ENCODE peak calls at places on chromosomes 16 and 17, in five cellular contexts. K is WTC11, T is GM12878, J is IMR-90, F is A549. C is an unnamed sample.

GRCh38 chr17:32912218-32912897 is 15.6 kb upstream of the TMEM98 start:
- DNase-seq in K (peak), T (no peak), J (peak), F (peak), C (no peak)

GRCh38 chr16:85661131-85662035 is 27.4 kb downstream of the GINS2 start:
- DNase-seq in K (no peak), T (no peak), J (no peak), F (no peak), C (no peak)

GRCh38 chr17:6070895-6071511 is 824 bp downstream of the WSCD1 start:
- DNase-seq in K (no peak), T (no peak), J (no peak), F (peak), C (peak)

GRCh38 chr17:48194097-48194550 is 86.6 kb downstream of the SNX11 start:
- DNase-seq in K (no peak), T (no peak), J (peak), F (peak), C (no peak)

GRCh38 chr16:87681990-87682570 is 79.8 kb downstream of the JPH3 start:
- DNase-seq in K (peak), T (no peak), J (peak), F (peak), C (no peak)

GRCh38 chr17:49976828-49977202 is 7.8 kb downstream of the DLX4 start:
- DNase-seq in K (no peak), T (no peak), J (no peak), F (no peak), C (no peak)

GRCh38 chr17:41446806-41447205 is 6.0 kb upstream of the KRT38 start:
- DNase-seq in K (no peak), T (no peak), J (peak), F (no peak), C (no peak)

GRCh38 chr17:8125947-8126305 is 2.0 kb upstream of the HES7 start:
- DNase-seq in K (peak), T (no peak), J (no peak), F (peak), C (peak)

GRCh38 chr17:19703106-19703775 is 13.1 kb downstream of the SLC47A2 start:
- DNase-seq in K (no peak), T (no peak), J (no peak), F (no peak), C (no peak)

GRCh38 chr17:15213381-15214087 is 51.6 kb downstream of the PMP22 start:
- DNase-seq in K (no peak), T (no peak), J (peak), F (peak), C (peak)

GRCh38 chr17:57655564-57655963 is 89.5 kb downstream of the CCDC182 start:
- DNase-seq in K (no peak), T (no peak), J (no peak), F (no peak), C (no peak)

GRCh38 chr17:29225388-29225787 is 21.3 kb upstream of the CRYBA1 start:
- DNase-seq in K (no peak), T (no peak), J (peak), F (no peak), C (no peak)

GRCh38 chr17:83053779-83054451 is 25.5 kb upstream of the METRNL start:
- DNase-seq in K (no peak), T (no peak), J (no peak), F (no peak), C (no peak)

GRCh38 chr16:57962756-57963155 is 8.2 kb downstream of the CNGB1 start:
- DNase-seq in K (no peak), T (no peak), J (no peak), F (no peak), C (no peak)

GRCh38 chr16:11629071-11630030 is 38.9 kb upstream of the SNN start:
- DNase-seq in K (no peak), T (no peak), J (peak), F (no peak), C (no peak)

GRCh38 chr16:66921758-66922450 is 3.2 kb upstream of the CDH16 start:
- DNase-seq in K (no peak), T (no peak), J (no peak), F (no peak), C (no peak)

DNA sequence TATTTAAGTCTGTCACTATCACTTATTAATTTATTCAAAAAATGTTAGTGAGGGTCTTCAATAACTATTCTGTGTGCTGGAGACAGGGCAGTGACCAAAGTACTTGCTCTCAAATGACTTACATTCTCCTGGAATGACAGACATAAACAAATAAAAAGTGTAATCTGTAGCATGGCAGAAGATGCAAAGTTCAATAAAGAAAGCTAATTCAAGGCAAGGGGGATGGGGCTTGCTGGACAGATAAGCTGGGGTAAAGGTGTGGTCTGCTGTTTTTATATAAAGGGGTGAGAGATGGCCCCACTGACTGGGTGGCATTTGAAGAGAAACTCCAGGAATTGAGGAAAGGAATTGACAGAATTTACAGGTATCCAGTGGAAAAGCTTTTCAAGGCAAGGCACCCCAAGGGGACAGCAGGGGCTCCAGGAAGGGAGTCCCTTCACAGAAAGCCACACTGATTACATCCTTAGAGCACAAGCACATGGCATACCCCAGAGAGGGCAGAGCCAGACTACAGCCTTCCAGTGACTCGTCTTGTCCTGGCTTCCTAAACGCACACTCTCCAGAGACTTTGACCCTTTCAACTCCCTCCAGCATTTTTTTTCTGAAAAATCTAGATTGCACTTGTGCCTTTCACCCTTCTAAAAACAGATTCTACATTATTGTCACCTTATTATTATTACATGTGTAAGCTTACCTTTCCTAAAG is 123.7 kb upstream of the HS3ST3A1 start:
- DNase-seq in K (no peak), T (no peak), J (peak), F (peak), C (no peak)
- TF ChIP-seq USF2 in K (no peak), T (no peak), J (no peak), F (no peak), C (no peak)

DNA sequence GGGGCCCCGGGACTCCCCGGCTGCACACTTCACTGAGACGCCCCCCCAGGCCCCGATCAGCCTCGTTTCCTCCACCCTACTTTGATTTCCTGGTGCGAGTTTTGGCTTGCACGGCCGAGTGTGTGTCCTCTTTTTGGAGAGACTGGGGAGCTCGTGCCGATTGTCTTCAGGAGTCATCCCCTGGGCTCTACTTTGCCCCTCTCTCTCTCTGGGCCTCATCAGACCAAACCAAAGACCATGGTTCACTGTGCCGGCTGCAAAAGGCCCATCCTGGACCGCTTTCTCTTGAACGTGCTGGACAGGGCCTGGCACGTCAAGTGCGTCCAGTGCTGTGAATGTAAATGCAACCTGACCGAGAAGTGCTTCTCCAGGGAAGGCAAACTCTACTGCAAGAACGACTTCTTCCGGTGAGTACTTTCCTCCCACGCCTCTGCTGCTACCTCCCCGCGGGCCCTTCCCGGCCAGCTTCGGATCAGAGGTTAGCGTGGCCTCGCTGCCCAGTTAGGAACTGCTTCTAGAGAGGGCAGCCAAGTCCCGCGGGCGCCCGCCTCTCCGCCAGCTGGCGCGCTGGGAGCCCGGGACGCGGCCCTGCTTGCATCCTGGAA is 788 bp downstream of the LHX1 start:
- DNase-seq in K (peak), T (no peak), J (peak), F (no peak), C (peak)
- TF ChIP-seq USF2 in K (no peak), T (no peak), J (no peak), F (no peak), C (no peak)

GRCh38 chr17:81302861-81303326 is 7.8 kb upstream of the SLC38A10 start:
- DNase-seq in K (no peak), T (no peak), J (no peak), F (no peak), C (peak)
- TF ChIP-seq USF2 in K (no peak), T (no peak), J (no peak), F (no peak), C (no peak)

DNA sequence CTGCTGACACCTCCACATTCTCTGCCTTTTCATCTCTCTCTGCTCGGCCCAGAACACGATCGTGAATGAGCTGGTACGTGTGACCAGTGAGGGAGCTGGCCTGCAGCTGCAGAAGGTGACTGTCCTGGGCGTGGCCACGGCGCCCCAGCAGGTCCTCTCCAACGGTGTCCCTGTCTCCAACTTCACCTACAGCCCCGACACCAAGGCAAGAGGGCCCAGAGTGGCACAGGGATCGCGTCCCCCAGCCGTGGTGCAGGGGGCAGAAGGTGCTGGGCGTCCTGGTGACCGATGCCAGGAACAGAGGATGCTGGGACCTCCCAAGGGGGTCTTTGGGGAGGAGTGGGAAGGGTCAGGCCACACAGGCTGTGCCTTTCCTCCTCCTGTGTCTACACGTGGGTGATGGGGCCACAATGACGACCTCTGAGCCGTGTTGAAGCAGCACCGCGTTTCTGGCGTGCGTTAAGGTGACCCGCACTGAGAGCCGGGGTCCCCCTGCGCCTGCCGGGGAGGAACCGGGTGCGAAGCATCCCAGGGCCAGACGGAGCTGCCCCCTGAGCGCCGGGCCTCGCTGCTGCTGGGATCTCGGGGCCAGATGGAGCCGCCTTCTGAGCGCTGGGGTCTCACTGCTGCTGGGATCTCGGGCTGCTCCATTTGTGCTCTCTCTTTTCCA is 17.4 kb downstream of the GAA start:
- DNase-seq in K (no peak), T (no peak), J (no peak), F (no peak), C (no peak)
- TF ChIP-seq USF2 in K (no peak), T (no peak), J (no peak), F (no peak), C (no peak)

GRCh38 chr16:28140788-28141618 is 70.8 kb downstream of the XPO6 start:
- DNase-seq in K (no peak), T (peak), J (no peak), F (no peak), C (no peak)
- TF ChIP-seq USF2 in K (no peak), T (no peak), J (no peak), F (no peak), C (no peak)

DNA sequence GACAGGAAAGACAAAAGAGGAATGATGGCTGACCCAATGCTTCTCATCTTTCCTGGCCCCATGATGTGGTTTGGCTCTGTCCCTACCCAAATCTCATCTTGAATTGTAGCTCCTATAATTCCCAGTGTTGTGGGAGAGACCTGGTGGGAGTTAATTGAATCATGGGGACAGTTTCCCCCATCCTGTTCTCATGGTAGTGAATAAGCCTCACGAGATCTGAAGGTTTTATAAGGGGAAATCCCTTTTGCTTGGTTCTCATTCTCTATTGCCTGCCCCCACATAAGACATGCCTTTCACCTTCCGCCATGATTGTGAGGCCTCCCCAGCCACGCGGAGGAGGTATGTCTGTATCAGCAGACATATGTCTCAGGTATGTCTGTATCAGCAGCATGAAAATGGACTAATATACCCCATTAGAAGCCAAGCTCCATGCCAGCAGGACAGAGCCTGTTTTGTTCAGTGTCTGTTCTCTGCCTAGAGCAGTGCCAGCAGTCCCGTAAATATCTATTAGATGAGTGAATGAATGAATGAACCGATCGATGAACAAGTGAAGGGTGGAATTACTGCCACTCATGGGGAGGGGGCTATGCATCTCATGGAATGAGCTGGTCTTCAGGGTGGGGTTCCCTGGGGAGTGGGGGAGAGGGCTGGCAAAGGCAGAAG is 304.4 kb downstream of the SOX9 start:
- DNase-seq in K (no peak), T (no peak), J (no peak), F (no peak), C (no peak)
- TF ChIP-seq USF2 in K (no peak), T (no peak), J (no peak), F (no peak), C (no peak)

GRCh38 chr16:8736123-8736680 is 61.2 kb downstream of the TMEM186 start:
- DNase-seq in K (no peak), T (no peak), J (no peak), F (no peak), C (no peak)
- TF ChIP-seq USF2 in K (no peak), T (no peak), J (no peak), F (no peak), C (no peak)

DNA sequence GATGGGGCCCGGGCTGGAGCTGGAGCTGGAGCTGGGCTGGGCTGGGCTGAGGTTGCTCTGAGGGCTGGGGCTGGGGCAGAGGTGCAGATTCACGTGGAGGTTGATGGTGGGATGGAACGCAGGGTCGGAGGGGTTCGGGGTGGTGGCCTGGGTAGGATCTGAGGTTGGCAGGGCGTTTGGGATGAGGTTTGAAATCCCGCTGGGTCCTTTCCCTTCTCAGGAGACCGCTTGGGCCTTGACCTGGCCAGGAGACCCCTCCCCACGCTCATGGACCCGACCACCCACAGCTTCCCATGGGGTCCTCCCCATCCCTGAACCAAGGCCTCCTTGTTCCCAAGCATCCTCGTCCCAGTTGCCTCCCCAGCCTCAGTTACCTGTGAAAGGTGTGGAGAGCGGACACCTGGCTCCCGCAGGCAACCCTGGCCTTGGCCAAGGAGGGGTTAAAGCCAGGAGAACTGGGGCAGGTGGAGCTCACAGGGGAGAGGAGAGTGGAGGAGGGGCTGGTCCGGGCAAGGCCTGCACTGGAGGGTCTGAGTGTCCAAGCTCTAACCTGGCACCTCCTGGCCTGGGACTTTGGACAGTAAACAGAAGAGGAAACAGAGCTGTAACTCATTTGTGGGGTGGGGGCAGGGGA is at the start of gene ASGR2:
- DNase-seq in K (no peak), T (no peak), J (no peak), F (no peak), C (no peak)
- TF ChIP-seq USF2 in K (no peak), T (no peak), J (no peak), F (no peak), C (no peak)

DNA sequence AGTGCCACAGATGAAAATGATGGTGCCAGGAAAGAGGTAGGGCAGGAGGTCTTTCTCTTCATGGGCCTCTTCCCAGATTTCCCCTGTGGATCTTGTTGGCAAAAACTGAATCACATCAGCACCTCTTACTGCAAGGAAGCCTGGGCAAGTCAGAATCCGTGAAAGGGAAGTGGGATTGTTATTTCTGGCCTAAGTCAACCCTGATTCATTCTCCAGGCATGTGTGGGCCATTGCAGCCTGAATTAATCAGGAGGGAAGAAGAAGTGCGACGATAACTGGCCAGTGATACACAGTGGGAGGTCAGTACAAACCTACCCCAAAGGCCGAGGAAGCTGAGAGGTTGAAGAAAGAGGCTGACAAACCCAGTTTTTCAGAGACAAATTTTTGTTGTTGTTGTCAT is 17.9 kb upstream of the NSMCE1 start:
- DNase-seq in K (no peak), T (no peak), J (peak), F (peak), C (no peak)
- TF ChIP-seq USF2 in K (no peak), T (no peak), J (no peak), F (no peak), C (no peak)

C was measured in SK-N-SH.